ENCODE peak calls at places on chromosomes 13 and 19, in four cellular contexts. I is heart left ventricle, R is OCI-LY7, J is heart right ventricle. S is an unnamed sample.

GRCh38 chr19:50490991-50491472 is 14.4 kb upstream of the GARIN5A start:
- DNase-seq in I (peak; percentile 24), R (no peak), J (no peak), S (no peak)

GRCh38 chr19:21328402-21328801 is 808 bp downstream of the ZNF708 start:
- DNase-seq in I (no peak), R (peak; percentile 44), J (no peak), S (no peak)

GRCh38 chr19:6873708-6874431 is 13.5 kb upstream of the ADGRE1 start:
- DNase-seq in I (no peak), R (no peak), J (no peak), S (no peak)

GRCh38 chr13:97185291-97185690 is 36.8 kb upstream of the MBNL2 start:
- DNase-seq in I (no peak), R (no peak), J (no peak), S (no peak)

GRCh38 chr19:9381367-9381785 is 18.6 kb downstream of the ZNF177 start:
- DNase-seq in I (no peak), R (no peak), J (no peak), S (no peak)

GRCh38 chr13:50353651-50354415 is 338.6 kb downstream of the KCNRG start:
- DNase-seq in I (no peak), R (no peak), J (no peak), S (no peak)

GRCh38 chr13:96216543-96216942 is 126.6 kb downstream of the HS6ST3 start:
- DNase-seq in I (no peak), R (no peak), J (no peak), S (no peak)

GRCh38 chr19:28864577-28865042 is 348.3 kb downstream of the UQCRFS1 start:
- DNase-seq in I (peak; percentile 84), R (no peak), J (peak; percentile 61), S (no peak)

GRCh38 chr19:17706750-17707181 is 12.5 kb upstream of the MAP1S start:
- DNase-seq in I (peak; percentile 40), R (no peak), J (no peak), S (no peak)

GRCh38 chr13:73324842-73325241 is 266.0 kb downstream of the KLF5 start:
- DNase-seq in I (no peak), R (no peak), J (no peak), S (no peak)

GRCh38 chr13:46496086-46496485 is 56.9 kb upstream of the LRCH1 start:
- DNase-seq in I (no peak), R (no peak), J (no peak), S (no peak)

GRCh38 chr13:77310579-77311279 is 16.2 kb downstream of the MYCBP2 start:
- DNase-seq in I (no peak), R (no peak), J (no peak), S (no peak)

GRCh38 chr19:31502536-31503170 is 153.4 kb upstream of the TSHZ3 start:
- DNase-seq in I (no peak), R (no peak), J (no peak), S (no peak)

GRCh38 chr19:43589277-43589676 is 6.7 kb downstream of the IRGQ start:
- DNase-seq in I (no peak), R (no peak), J (no peak), S (no peak)

GRCh38 chr13:72473321-72473720 is 254.1 kb downstream of the MZT1 start:
- DNase-seq in I (no peak), R (no peak), J (no peak), S (no peak)

GRCh38 chr19:925912-926594 is at the start of gene ARID3A:
- DNase-seq in I (no peak), R (peak; percentile 69), J (peak; percentile 56), S (no peak)

GRCh38 chr19:4916292-4917082 is 7.2 kb downstream of the UHRF1 start:
- DNase-seq in I (no peak), R (no peak), J (no peak), S (no peak)

GRCh38 chr19:51887522-51888498 is at the start of gene ZNF577:
- DNase-seq in I (peak; percentile 95), R (no peak), J (peak; percentile 91), S (peak; percentile 83)

GRCh38 chr19:45729774-45730388 is 815 bp downstream of the FBXO46 start:
- DNase-seq in I (no peak), R (no peak), J (no peak), S (no peak)

DNA sequence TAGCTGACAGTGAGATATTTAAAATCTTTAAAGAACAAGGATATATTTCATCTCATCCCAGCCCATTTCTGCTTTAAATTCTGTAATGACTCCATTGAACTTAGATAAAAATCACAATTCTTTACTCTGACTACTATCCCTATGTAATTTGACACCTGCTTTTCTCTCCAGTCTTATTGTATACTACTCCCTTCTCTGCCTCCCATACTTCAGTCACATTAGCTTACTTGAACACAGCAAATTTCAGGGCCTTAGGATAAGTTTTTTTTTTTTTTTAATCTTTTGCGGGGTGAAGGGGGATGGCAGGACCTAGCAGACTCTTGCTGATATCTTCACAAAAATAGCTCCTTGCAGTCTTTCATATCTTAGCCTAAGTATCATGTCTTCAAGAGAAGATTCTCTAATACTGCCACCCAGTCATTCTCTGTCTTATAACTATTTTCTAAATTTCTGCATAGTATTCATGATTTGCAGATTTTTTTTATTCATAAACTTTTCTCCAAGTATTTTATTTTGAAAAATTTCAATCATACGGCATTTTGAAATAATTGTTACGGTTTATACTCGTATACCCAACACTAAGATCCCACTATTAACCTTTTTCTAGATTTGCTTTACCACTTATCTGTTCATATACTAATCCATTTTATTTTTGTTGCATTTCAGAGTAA is 151.4 kb downstream of the PCCA start:
- DNase-seq in I (no peak), R (no peak), J (no peak), S (no peak)
- TF ChIP-seq CTCF in I (no peak), R (no peak), J (no peak), S (no peak)

DNA sequence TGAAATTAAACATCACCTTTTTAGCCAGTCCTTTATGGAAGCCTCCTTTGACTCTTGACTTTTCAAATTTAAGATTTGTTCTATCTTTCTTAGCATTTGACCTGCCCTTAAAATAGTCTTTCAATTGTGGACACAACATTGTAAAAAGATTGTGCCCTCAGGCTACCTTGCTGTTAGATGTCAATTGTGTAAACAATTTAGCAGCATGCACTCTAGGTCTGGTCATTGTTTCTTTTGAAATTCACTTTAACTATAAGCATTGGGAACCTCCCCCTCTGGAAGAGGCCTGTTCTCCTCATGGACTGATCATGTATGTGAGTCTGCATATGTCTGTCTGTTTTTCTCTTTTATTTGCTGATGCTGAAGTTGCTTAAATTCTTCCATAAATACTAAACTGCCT is 31.5 kb upstream of the PABPC3 start:
- DNase-seq in I (no peak), R (no peak), J (no peak), S (no peak)
- H3K4me1 ChIP-seq in I (no peaks in the 10 kb centered on the region), R (no peaks in the 10 kb centered on the region), J (no peaks in the 10 kb centered on the region), S (no peaks in the 10 kb centered on the region)

GRCh38 chr19:33029746-33030303 is 34.9 kb downstream of the RHPN2 start:
- DNase-seq in I (no peak), R (no peak), J (no peak), S (no peak)

GRCh38 chr19:33035461-33035860 is 29.2 kb downstream of the RHPN2 start:
- DNase-seq in I (no peak), R (no peak), J (no peak), S (no peak)

DNA sequence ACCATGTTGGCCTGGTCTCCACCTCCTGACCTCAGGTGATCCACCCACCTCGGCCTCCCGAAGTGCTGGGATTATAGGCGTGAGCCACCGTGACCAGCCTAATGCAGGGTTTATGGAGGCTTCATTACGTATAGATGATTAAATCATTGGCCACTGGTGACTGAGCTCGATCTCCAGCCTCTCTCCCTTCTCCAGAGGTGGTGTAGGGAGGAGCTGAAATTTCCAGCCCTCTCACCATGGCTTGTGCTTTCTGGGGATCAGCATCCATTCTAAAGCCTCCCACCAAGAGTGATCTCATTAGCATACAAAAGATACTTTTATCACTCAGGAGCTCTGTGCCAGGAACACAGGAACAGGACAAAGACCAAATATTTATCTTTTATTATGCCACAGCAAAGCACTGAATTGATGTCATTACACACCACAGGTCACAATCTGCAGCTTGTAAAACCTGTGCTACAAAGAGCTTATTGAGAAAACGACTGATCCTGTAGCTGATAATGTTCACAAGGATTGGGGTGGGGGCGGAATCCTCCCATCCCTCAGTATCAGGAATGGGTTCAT is 32.4 kb downstream of the RHPN2 start:
- DNase-seq in I (no peak), R (no peak), J (no peak), S (no peak)
- H3K4me3 ChIP-seq in I (no peak overlapping the region), R (no peak overlapping the region), J (no peak overlapping the region), S (no peak overlapping the region)

DNA sequence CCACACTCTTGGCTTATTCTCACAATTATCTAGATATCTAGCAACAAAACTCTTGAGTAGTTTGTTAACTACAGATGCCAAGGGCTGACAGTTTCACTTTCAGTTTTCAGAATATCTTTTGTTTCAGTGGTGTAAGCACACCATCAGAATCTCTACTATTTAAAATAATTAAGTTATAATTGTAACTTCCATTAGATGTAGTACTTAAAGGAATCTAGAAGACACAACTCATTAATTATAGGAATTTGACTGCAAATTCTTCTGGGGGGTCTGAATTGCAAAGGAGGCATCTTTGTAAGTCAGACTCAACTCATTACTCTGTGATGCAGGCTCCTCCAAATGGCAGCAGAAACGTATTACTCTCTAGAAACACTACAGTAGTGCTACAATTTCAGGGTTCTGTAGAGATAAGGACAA is 44.9 kb upstream of the USPL1 start:
- DNase-seq in I (no peak), R (peak; percentile 80), J (no peak), S (no peak)
- TF ChIP-seq CTCF in I (peak; percentile 40), R (peak; percentile 88), J (no peak), S (no peak)

GRCh38 chr19:10421981-10422461 is 1.7 kb downstream of the PDE4A start:
- DNase-seq in I (no peak), R (peak; percentile 62), J (no peak), S (no peak)

GRCh38 chr19:10421240-10421948 is 1.1 kb downstream of the PDE4A start:
- DNase-seq in I (no peak), R (peak; percentile 63), J (no peak), S (no peak)

GRCh38 chr19:10420444-10421239 is at the start of gene PDE4A:
- DNase-seq in I (no peak), R (peak; percentile 89), J (no peak), S (no peak)

GRCh38 chr19:10424011-10424637 is 3.8 kb downstream of the PDE4A start:
- DNase-seq in I (peak; percentile 78), R (peak; percentile 74), J (peak; percentile 88), S (peak; percentile 88)

GRCh38 chr19:10422846-10423245 is 2.5 kb downstream of the PDE4A start:
- DNase-seq in I (no peak), R (no peak), J (no peak), S (no peak)
- H3K4me1 ChIP-seq in I (peaks cover 30% of the 10 kb centered on the region), R (peaks cover 63% of the 10 kb centered on the region), J (peaks cover 48% of the 10 kb centered on the region), S (peaks cover 45% of the 10 kb centered on the region)

GRCh38 chr19:41939861-41940442 is 11.7 kb upstream of the ERFL start:
- DNase-seq in I (no peak), R (peak; percentile 79), J (no peak), S (peak; percentile 62)
- H3K4me3 ChIP-seq in I (peak overlapping the region; percentile 22), R (peak overlapping the region; percentile 71), J (peak overlapping the region; percentile 49), S (peak overlapping the region; percentile 52)